ENCODE peak calls at places on chromosome 6, in seven cellular contexts. E is suprapubic skin, A is esophagus muscularis mucosa, L is sigmoid colon, N is upper lobe of left lung, T is K562, H is SK-N-SH. W is an unnamed sample.

GRCh38 chr6:108568101-108568500 is 7.4 kb downstream of the FOXO3 start:
- DNase-seq in T (no peak), A (no peak), E (no peak), H (no peak), N (no peak), L (no peak), W (no peak)

GRCh38 chr6:8006208-8006607 is 58.0 kb downstream of the BLOC1S5 start:
- DNase-seq in L (no peak), N (no peak), T (peak; percentile 25), H (peak; percentile 57), A (no peak), E (no peak), W (no peak)

GRCh38 chr6:125858427-125859320 is 67.9 kb downstream of the NCOA7 start:
- DNase-seq in E (no peak), L (peak; percentile 67), N (peak; percentile 60), H (peak; percentile 33), T (peak; percentile 49), A (no peak), W (peak; percentile 62)

GRCh38 chr6:3770023-3770422 is 18.5 kb upstream of the PXDC1 start:
- DNase-seq in L (no peak), H (no peak), T (no peak), E (peak; percentile 67), N (no peak), A (no peak), W (no peak)

GRCh38 chr6:25229671-25230321 is 49.4 kb upstream of the CARMIL1 start:
- DNase-seq in L (no peak), H (no peak), N (no peak), A (no peak), E (no peak), T (no peak), W (no peak)

GRCh38 chr6:77883849-77884248 is 231.0 kb downstream of the MEI4 start:
- DNase-seq in N (no peak), E (no peak), T (no peak), A (no peak), H (no peak), L (no peak), W (no peak)

GRCh38 chr6:38974389-38975133 is 74.0 kb upstream of the GLP1R start:
- DNase-seq in T (no peak), L (no peak), H (no peak), E (no peak), A (no peak), N (no peak), W (no peak)

GRCh38 chr6:2877960-2878359 is 25.1 kb downstream of the SERPINB9 start:
- DNase-seq in L (no peak), A (peak; percentile 53), E (no peak), T (no peak), N (no peak), H (no peak), W (no peak)

GRCh38 chr6:6972456-6972855 is 135.3 kb upstream of the RREB1 start:
- DNase-seq in H (no peak), L (no peak), A (no peak), T (peak; percentile 58), N (no peak), E (no peak), W (no peak)

GRCh38 chr6:90156861-90157260 is 139.8 kb downstream of the BACH2 start:
- DNase-seq in N (no peak), E (no peak), T (no peak), A (no peak), L (no peak), H (no peak), W (no peak)

GRCh38 chr6:35691027-35691824 is 2.5 kb upstream of the FKBP5 start:
- DNase-seq in H (no peak), L (peak; percentile 99), T (no peak), N (peak; percentile 95), E (peak; percentile 94), A (peak; percentile 96), W (peak; percentile 89)

GRCh38 chr6:130134594-130134993 is 88.2 kb downstream of the SAMD3 start:
- DNase-seq in H (no peak), E (no peak), T (no peak), N (no peak), A (no peak), L (no peak), W (no peak)

GRCh38 chr6:116433313-116433712 is 27.9 kb upstream of the CALHM6 start:
- DNase-seq in L (no peak), H (no peak), A (no peak), T (no peak), E (no peak), N (no peak), W (no peak)

GRCh38 chr6:83183082-83183828 is 9.8 kb downstream of the PGM3 start:
- DNase-seq in T (no peak), E (no peak), N (no peak), L (no peak), A (no peak), H (no peak), W (no peak)

GRCh38 chr6:39490120-39490519 is 167.6 kb upstream of the KCNK16 start:
- DNase-seq in L (no peak), T (no peak), E (no peak), A (no peak), H (no peak), N (no peak), W (no peak)

GRCh38 chr6:7919871-7920270 is 9.3 kb upstream of the TXNDC5 start:
- DNase-seq in L (no peak), H (no peak), A (no peak), T (peak; percentile 60), E (no peak), N (no peak), W (no peak)

GRCh38 chr6:8939615-8940014 is 504.3 kb upstream of the SLC35B3 start:
- DNase-seq in E (no peak), T (no peak), L (no peak), N (no peak), H (no peak), A (no peak), W (no peak)

GRCh38 chr6:10322991-10323390 is 91.9 kb downstream of the TFAP2A start:
- DNase-seq in E (no peak), N (no peak), A (no peak), H (no peak), T (no peak), L (no peak), W (no peak)

GRCh38 chr6:93416575-93417420 is 2.6 kb downstream of the EPHA7 start:
- DNase-seq in L (peak; percentile 70), N (no peak), T (no peak), E (no peak), A (no peak), H (peak; percentile 31), W (no peak)

GRCh38 chr6:391559-392440 is at the start of gene IRF4:
- DNase-seq in A (no peak), T (no peak), H (no peak), E (no peak), N (no peak), L (no peak), W (no peak)

GRCh38 chr6:117444600-117444999 is 18.9 kb upstream of the ROS1 start:
- DNase-seq in E (no peak), L (no peak), H (no peak), N (no peak), T (no peak), A (no peak), W (no peak)

GRCh38 chr6:167650730-167651129 is 176.0 kb upstream of the AFDN start:
- DNase-seq in L (no peak), A (no peak), H (no peak), E (no peak), N (no peak), T (no peak), W (no peak)

GRCh38 chr6:129696028-129696418 is 14.0 kb downstream of the ARHGAP18 start:
- DNase-seq in A (no peak), H (no peak), N (no peak), L (no peak), E (no peak), T (no peak), W (no peak)

GRCh38 chr6:72861935-72862432 is 240.1 kb downstream of the KCNQ5 start:
- DNase-seq in A (no peak), N (no peak), H (no peak), E (no peak), L (no peak), T (no peak), W (no peak)
- H3K4me1 ChIP-seq in A (peaks cover 13% of the 10 kb centered on the region), N (peaks cover 8% of the 10 kb centered on the region), H (peaks cover 30% of the 10 kb centered on the region), E (peaks cover 17% of the 10 kb centered on the region), L (peaks cover 27% of the 10 kb centered on the region), T (no peaks in the 10 kb centered on the region), W (peaks cover 21% of the 10 kb centered on the region)

GRCh38 chr6:56604186-56604585 is 38.5 kb downstream of the DST start:
- DNase-seq in H (no peak), A (no peak), E (no peak), L (no peak), N (no peak), T (no peak), W (no peak)

GRCh38 chr6:56613247-56613851 is 29.3 kb downstream of the DST start:
- DNase-seq in E (no peak), H (no peak), T (no peak), L (no peak), A (no peak), N (no peak), W (no peak)

GRCh38 chr6:56607111-56607752 is 35.5 kb downstream of the DST start:
- DNase-seq in E (no peak), L (no peak), T (no peak), H (no peak), N (no peak), A (no peak), W (no peak)

DNA sequence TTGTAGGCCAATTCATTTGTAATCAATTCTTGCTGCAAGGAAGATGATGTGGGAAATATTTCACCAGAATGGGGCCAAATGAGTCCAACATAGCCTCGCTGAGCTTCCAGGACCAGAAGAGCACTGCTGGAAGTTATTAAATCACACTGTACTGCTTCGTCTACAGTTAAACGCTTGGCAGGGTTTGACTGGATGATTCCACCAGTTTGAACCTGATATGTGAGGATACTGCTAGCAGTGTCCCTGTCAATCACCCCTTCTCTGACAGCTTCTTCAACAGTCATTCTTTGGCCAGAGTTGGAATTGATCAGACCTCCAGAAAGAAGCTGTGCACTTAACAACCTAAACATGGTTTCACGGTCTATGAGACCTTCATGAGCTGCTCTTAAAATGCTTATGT is 34.4 kb downstream of the DST start:
- DNase-seq in N (no peak), H (no peak), T (no peak), E (no peak), A (no peak), L (no peak), W (no peak)
- H3K36me3 ChIP-seq in N (peaks cover 9% of the 10 kb centered on the region), H (peaks cover 59% of the 10 kb centered on the region), T (no peaks in the 10 kb centered on the region), E (peaks cover 19% of the 10 kb centered on the region), A (peaks cover 52% of the 10 kb centered on the region), L (peaks cover 7% of the 10 kb centered on the region), W (peaks cover 5% of the 10 kb centered on the region)

GRCh38 chr6:11538049-11538798 is 675 bp downstream of the TMEM170B start:
- DNase-seq in N (peak; percentile 44), H (peak; percentile 70), E (no peak), L (peak; percentile 67), A (no peak), T (peak; percentile 26), W (peak; percentile 30)
- TF ChIP-seq POLR2AphosphoS5 in N (no peak), H (no peak), E (no peak), L (peak; percentile 26), A (peak; percentile 29), T (no peak), W (no peak)

DNA sequence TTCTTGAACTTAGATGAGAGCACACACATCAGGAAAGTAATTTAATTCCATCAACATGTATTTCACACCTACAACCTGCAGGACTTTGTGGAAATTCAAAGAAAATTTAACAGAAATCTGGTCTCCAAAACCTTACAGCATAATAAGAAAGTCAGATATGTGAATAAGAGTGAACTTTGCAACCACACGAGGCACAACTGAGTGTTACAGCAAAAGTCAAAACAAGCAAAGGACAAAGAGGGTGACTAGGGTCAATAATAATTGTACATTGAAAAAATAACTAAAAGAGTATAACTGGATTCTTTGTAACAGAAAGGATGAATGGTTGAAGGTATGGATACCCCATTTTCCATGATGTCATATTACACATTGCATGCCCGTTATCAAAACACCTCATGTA is 113.8 kb downstream of the MTFR2 start:
- DNase-seq in N (no peak), L (no peak), E (no peak), T (no peak), H (no peak), A (no peak), W (no peak)
- H3K4me1 ChIP-seq in N (no peaks in the 10 kb centered on the region), L (no peaks in the 10 kb centered on the region), E (no peaks in the 10 kb centered on the region), T (no peaks in the 10 kb centered on the region), H (no peaks in the 10 kb centered on the region), A (no peaks in the 10 kb centered on the region), W (peaks cover 22% of the 10 kb centered on the region)